ENCODE peak calls at places on chromosome 21, in seven cellular contexts. L, X, N, D, R, A and F are unnamed samples.

GRCh38 chr21:37454869-37455503 is 88.4 kb downstream of the DYRK1A start:
- DNase-seq in L (no peak), X (no peak), N (no peak), D (no peak), R (no peak), A (no peak), F (no peak)

GRCh38 chr21:18340387-18340942 is 63.1 kb downstream of the TMPRSS15 start:
- DNase-seq in L (no peak), X (no peak), N (no peak), D (no peak), R (no peak), A (no peak), F (no peak)

GRCh38 chr21:43959231-43960041 is 52.7 kb upstream of the TRAPPC10 start:
- DNase-seq in L (no peak), X (no peak), N (no peak), D (no peak), R (no peak), A (peak), F (no peak)

GRCh38 chr21:34517491-34518245 is 5.7 kb upstream of the KCNE1 start:
- DNase-seq in L (no peak), X (no peak), N (no peak), D (no peak), R (no peak), A (no peak), F (no peak)

GRCh38 chr21:26736449-26736848 is 108.8 kb downstream of the ADAMTS1 start:
- DNase-seq in L (no peak), X (no peak), N (no peak), D (no peak), R (no peak), A (no peak), F (no peak)

GRCh38 chr21:40466893-40467483 is 380.0 kb downstream of the DSCAM start:
- DNase-seq in L (peak), X (no peak), N (no peak), D (no peak), R (no peak), A (no peak), F (no peak)

GRCh38 chr21:33380483-33380998 is 22.7 kb upstream of the IFNGR2 start:
- DNase-seq in L (peak), X (peak), N (no peak), D (peak), R (peak), A (peak), F (peak)

GRCh38 chr21:42836767-42837301 is 42.5 kb downstream of the WDR4 start:
- DNase-seq in L (no peak), X (no peak), N (no peak), D (no peak), R (no peak), A (no peak), F (no peak)

GRCh38 chr21:42799516-42799915 is 79.8 kb downstream of the WDR4 start:
- DNase-seq in L (no peak), X (no peak), N (no peak), D (no peak), R (no peak), A (no peak), F (no peak)

GRCh38 chr21:28257276-28257675 is 735.4 kb downstream of the LTN1 start:
- DNase-seq in L (no peak), X (no peak), N (no peak), D (no peak), R (no peak), A (no peak), F (no peak)

GRCh38 chr21:17461014-17461413 is 51.8 kb upstream of the CXADR start:
- DNase-seq in L (no peak), X (peak), N (no peak), D (no peak), R (peak), A (no peak), F (no peak)

GRCh38 chr21:34185051-34185750 is 111.8 kb downstream of the MRPS6 start:
- DNase-seq in L (no peak), X (no peak), N (peak), D (no peak), R (no peak), A (no peak), F (no peak)

GRCh38 chr21:35648512-35648911 is 411.8 kb downstream of the SETD4 start:
- DNase-seq in L (no peak), X (no peak), N (no peak), D (no peak), R (no peak), A (no peak), F (no peak)
- TF ChIP-seq CTCF in L (no peak), X (no peak), N (no peak), D (no peak), R (no peak), A (no peak), F (no peak)

DNA sequence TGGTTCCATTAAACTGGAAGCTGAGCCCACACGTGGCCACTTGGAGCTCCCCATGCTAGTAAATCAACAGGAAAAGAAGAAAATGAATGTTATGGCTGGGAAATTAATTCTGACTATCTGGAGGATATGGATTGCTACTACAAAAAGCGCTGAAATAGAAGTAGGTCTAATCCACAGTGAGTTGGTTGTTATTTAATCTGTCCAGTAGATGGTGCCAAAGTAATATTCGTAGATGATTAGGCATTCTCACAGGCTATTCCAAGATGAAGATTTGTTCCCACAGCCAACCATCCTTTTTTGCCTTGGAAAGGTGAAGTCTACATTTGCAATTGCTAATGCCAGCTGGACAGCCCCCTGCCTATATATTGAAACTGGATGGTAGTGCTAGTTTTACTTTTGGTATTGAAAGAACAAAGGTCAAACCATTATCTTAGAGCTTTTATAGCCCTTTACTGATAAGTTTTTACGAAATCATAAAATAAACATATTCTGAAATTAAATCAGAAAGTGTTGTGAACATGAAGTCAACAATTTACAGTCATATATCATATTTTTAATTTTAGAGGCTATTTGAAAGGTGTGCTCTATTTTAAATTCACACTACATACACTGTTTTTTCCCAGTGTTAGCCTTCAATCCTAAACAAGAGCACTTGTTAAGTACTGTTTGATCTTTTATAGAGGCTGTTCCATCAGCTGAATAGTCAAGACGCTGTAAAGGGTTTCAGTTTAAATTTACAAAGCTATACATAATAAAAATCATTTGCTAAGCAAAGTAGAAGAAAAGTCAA is 43.9 kb downstream of the RBM11 start:
- DNase-seq in L (no peak), X (no peak), N (peak), D (no peak), R (no peak), A (no peak), F (peak)
- TF ChIP-seq CTCF in L (peak), X (peak), N (peak), D (peak), R (peak), A (peak), F (peak)

DNA sequence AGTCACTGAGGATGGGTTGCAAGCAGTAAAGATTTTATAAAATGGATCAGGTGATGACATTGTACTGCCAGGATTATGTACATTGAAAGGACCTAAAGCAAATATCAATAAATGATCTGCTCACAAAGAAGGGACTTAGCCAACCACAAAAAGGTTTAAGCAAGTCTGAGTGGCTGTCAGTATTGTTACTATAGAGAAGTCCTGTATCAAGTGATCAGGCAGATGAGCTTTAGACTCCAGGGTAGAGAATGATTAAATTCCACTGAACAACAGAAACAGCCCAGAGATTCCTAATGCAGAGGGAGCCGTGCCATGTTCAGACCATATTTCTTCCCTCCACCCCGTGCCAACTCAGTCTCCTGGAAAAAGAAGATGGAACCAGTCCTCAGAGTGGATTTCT is 138.9 kb downstream of the SETD4 start:
- DNase-seq in L (no peak), X (no peak), N (no peak), D (no peak), R (no peak), A (no peak), F (no peak)
- TF ChIP-seq CTCF in L (no peak), X (no peak), N (no peak), D (no peak), R (no peak), A (no peak), F (no peak)

DNA sequence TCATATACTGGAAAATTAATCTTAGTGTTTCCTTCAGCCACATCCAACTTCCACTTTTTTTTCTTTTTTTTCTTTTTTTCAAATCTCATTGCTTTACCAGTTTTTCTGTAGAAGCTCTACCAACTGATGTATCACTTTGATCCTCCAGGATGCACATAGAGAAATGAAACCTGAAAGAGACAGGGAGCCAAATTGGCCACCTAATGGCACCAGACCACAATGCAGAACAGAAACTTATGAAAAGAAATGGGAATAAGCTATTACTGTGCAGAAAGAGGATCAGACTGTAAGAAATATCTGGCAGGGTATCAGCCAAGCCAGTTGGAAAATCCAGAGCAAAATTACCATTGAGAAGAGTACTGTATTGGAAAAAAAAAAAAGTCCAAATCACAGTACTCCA is 1514.2 kb downstream of the MRPL39 start:
- DNase-seq in L (no peak), X (no peak), N (no peak), D (no peak), R (no peak), A (no peak), F (no peak)
- TF ChIP-seq CTCF in L (no peak), X (no peak), N (no peak), D (no peak), R (no peak), A (no peak), F (no peak)

GRCh38 chr21:25039461-25040380 is 567.6 kb downstream of the MRPL39 start:
- DNase-seq in L (no peak), X (no peak), N (no peak), D (no peak), R (no peak), A (no peak), F (peak)
- TF ChIP-seq CTCF in L (no peak), X (peak), N (peak), D (peak), R (peak), A (no peak), F (no peak)

DNA sequence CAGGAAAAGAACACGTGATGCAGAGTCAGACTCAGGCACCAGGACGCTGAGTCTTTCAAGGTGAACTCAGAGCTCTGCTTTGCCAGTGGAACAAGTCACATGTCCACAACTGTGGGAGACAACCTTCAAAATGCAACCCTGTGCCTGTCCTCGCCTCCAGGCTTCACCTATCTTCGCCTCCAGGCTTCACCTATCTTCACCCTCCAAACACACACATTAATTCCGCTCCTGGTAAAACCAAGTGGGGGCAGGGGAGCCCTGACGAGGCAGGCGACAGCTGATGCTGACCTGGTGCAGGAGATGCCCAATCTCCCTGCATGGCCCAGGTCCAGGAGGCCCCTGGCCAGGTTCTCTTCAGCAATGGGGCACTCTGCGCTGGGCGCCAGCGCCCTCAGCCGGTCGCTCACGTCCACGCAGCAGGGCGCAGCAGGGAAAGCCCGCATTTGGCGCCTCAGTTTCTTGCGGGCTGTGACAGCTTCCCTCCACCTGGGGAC is 28.0 kb upstream of the LSS start:
- DNase-seq in L (no peak), X (peak), N (no peak), D (peak), R (no peak), A (no peak), F (no peak)
- TF ChIP-seq CTCF in L (no peak), X (peak), N (no peak), D (peak), R (no peak), A (no peak), F (no peak)

DNA sequence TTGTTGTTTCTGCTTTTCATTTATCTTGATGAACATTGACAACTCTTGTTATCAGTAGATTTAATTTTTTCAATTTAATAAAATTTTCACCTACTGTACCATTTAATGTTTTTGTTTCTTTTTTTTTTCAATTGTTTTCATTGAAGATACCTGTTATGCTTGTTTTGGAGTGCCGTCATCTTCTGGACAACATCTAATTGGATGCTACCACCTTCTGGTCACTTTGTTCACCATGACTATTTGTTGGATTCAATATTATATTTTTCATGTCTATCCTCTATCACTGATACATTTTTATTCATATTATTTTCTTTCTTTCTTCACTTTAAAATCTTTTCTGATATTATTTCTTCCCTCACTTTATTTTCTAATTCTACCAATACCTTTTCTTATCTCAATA is 14.0 kb downstream of the KRTAP21-2 start:
- DNase-seq in L (no peak), X (no peak), N (no peak), D (no peak), R (no peak), A (no peak), F (no peak)
- TF ChIP-seq CTCF in L (no peak), X (no peak), N (no peak), D (peak), R (no peak), A (no peak), F (no peak)

GRCh38 chr21:45442276-45442675 is 37.3 kb downstream of the COL18A1 start:
- DNase-seq in L (no peak), X (no peak), N (no peak), D (peak), R (no peak), A (no peak), F (no peak)

GRCh38 chr21:45445369-45445768 is 40.4 kb downstream of the COL18A1 start:
- DNase-seq in L (no peak), X (no peak), N (no peak), D (no peak), R (no peak), A (no peak), F (no peak)

GRCh38 chr21:45441431-45442255 is 36.7 kb downstream of the COL18A1 start:
- DNase-seq in L (no peak), X (no peak), N (no peak), D (peak), R (no peak), A (peak), F (no peak)

GRCh38 chr21:45444385-45444784 is 39.4 kb downstream of the COL18A1 start:
- DNase-seq in L (no peak), X (no peak), N (no peak), D (no peak), R (no peak), A (no peak), F (no peak)

DNA sequence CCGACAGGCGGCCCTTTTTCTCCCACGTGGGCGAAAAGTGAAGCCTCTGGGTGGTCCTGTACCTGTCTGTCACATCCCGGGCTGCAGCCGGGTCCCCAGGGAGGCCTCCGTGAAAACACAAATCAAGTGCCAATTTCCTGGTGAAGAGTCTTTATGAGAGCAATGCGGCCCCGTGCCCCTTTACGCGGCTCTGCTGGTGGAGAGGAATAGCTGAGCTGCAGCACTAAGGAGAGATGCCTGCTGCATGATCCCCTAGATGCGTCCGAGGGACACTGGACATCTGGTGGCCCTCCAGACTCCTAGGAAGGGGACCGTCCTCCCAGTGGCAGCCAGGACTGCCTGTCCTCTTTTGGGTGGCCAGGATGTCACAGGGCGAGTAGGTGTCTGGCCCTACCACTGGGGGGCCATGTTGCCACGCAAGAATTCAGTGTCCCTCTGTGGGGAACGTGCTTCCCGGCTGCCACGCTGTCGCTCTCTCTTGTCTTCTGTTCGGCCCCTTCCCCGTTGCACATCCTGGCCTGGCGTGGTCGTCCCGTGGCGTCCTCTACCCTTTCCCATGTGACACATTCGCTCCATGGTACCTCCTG is 38.7 kb downstream of the COL18A1 start:
- DNase-seq in L (no peak), X (no peak), N (no peak), D (peak), R (no peak), A (peak), F (no peak)
- TF ChIP-seq CTCF in L (no peak), X (no peak), N (no peak), D (no peak), R (peak), A (no peak), F (no peak)

GRCh38 chr21:46635324-46636180 is at the start of gene PRMT2:
- DNase-seq in L (peak), X (peak), N (peak), D (peak), R (peak), A (peak), F (peak)
- TF ChIP-seq CTCF in L (no peak), X (peak), N (no peak), D (no peak), R (no peak), A (no peak), F (no peak)